ENCODE peak calls at places on chromosomes 13 and 19, in five cellular contexts. L is BJ; J is stimulated activated CD8-positive, alpha-beta memory T cell treated with anti-CD3 and anti-CD28 coated beads, Interleukin-4, amount 100 ng/mL, for 1 hour; V is AG04450; O is activated CD8-positive, alpha-beta memory T cell treated with anti-CD3 and anti-CD28 coated beads for 48 hours. Z is an unnamed sample.

GRCh38 chr13:113147206-113147605 is 11.2 kb upstream of the PROZ start:
- DNase-seq in L (no peak), J (no peak), V (no peak), O (no peak), Z (no peak)

GRCh38 chr13:73168993-73169401 is 110.2 kb downstream of the KLF5 start:
- DNase-seq in L (no peak), J (no peak), V (peak; percentile 30), O (no peak), Z (no peak)

GRCh38 chr13:97853550-97853949 is 99.9 kb upstream of the IPO5 start:
- DNase-seq in L (no peak), J (no peak), V (no peak), O (no peak), Z (no peak)

GRCh38 chr19:15404780-15405211 is 14.0 kb downstream of the AKAP8L start:
- DNase-seq in L (no peak), J (no peak), V (no peak), O (no peak), Z (no peak)

GRCh38 chr13:31638577-31638976 is 100.7 kb upstream of the RXFP2 start:
- DNase-seq in L (peak; percentile 51), J (no peak), V (peak; percentile 29), O (no peak), Z (no peak)

GRCh38 chr19:4553775-4554174 is 5.7 kb downstream of the SEMA6B start:
- DNase-seq in L (no peak), J (no peak), V (no peak), O (no peak), Z (no peak)

GRCh38 chr13:20301391-20302071 is 69.4 kb upstream of the GJB6 start:
- DNase-seq in L (no peak), J (no peak), V (no peak), O (no peak), Z (no peak)

GRCh38 chr19:2045501-2046045 is 5.5 kb downstream of the MKNK2 start:
- DNase-seq in L (no peak), J (no peak), V (no peak), O (no peak), Z (no peak)

GRCh38 chr19:30906871-30907270 is 442.4 kb downstream of the TSHZ3 start:
- DNase-seq in L (no peak), J (no peak), V (no peak), O (no peak), Z (no peak)

GRCh38 chr13:110341445-110342247 is 34.6 kb downstream of the COL4A2 start:
- DNase-seq in L (no peak), J (no peak), V (no peak), O (no peak), Z (no peak)

GRCh38 chr19:47598407-47599349 is 10.3 kb upstream of the BICRA start:
- DNase-seq in L (peak; percentile 97), J (no peak), V (peak; percentile 89), O (no peak), Z (peak; percentile 65)

GRCh38 chr13:28819748-28820098 is 416 bp upstream of the MTUS2 start:
- DNase-seq in L (no peak), J (no peak), V (no peak), O (no peak), Z (peak; percentile 51)

GRCh38 chr19:52941941-52942370 is 18.7 kb upstream of the ZNF888 start:
- DNase-seq in L (no peak), J (no peak), V (no peak), O (no peak), Z (no peak)

Z was measured in NT2/D1.